ENCODE peak calls at places on chromosomes 6 and 20, in four cellular contexts. X is endodermal cell, M is colonic mucosa, J is SJSA1. B is an unnamed sample.
A peak's percentile ranks its signal among the peaks of the same experiment; 100 is the strongest.

GRCh38 chr6:166277021-166277420 is 31.2 kb downstream of the PRR18 start:
- DNase-seq in M (no peak), J (no peak), X (no peak), B (no peak)

GRCh38 chr20:11521831-11522230 is 395.9 kb upstream of the BTBD3 start:
- DNase-seq in J (no peak), M (no peak), X (no peak), B (no peak)

GRCh38 chr6:148435386-148435785 is 92.7 kb downstream of the SASH1 start:
- DNase-seq in J (no peak), X (no peak), M (no peak), B (peak; percentile 49)

GRCh38 chr6:7471171-7471570 is 70.3 kb upstream of the DSP start:
- DNase-seq in X (no peak), J (no peak), M (no peak), B (no peak)

GRCh38 chr20:5168582-5169396 is 42.0 kb downstream of the CDS2 start:
- DNase-seq in M (no peak), J (peak; percentile 16), X (peak; percentile 86), B (peak; percentile 69)

GRCh38 chr6:8387942-8388437 is 47.4 kb downstream of the SLC35B3 start:
- DNase-seq in M (no peak), X (no peak), J (no peak), B (no peak)

GRCh38 chr20:5085380-5085779 is 34.4 kb downstream of the PCNA start:
- DNase-seq in X (no peak), M (no peak), J (no peak), B (peak; percentile 67)

GRCh38 chr20:842547-842940 is 9.0 kb downstream of the FAM110A start:
- DNase-seq in X (no peak), M (no peak), J (no peak), B (no peak)

GRCh38 chr6:77561768-77562314 is 91.0 kb upstream of the MEI4 start:
- DNase-seq in X (no peak), M (peak; percentile 38), J (no peak), B (no peak)

GRCh38 chr6:4320860-4321259 is 185.5 kb upstream of the ECI2 start:
- DNase-seq in M (no peak), X (no peak), J (peak; percentile 71), B (no peak)

GRCh38 chr20:63895886-63896135 is 885 bp downstream of the DNAJC5 start:
- DNase-seq in X (no peak), J (no peak), M (no peak), B (no peak)

GRCh38 chr20:33388268-33388667 is 13.1 kb downstream of the CDK5RAP1 start:
- DNase-seq in M (no peak), J (no peak), X (no peak), B (no peak)

GRCh38 chr20:59772931-59773913 is 160.2 kb downstream of the SYCP2 start:
- DNase-seq in M (peak; percentile 53), X (peak; percentile 34), J (no peak), B (peak; percentile 72)

GRCh38 chr6:161094904-161095440 is 103.4 kb downstream of the MAP3K4 start:
- DNase-seq in X (no peak), M (no peak), J (no peak), B (no peak)

GRCh38 chr6:42431877-42432276 is 19.8 kb downstream of the TRERF1 start:
- DNase-seq in M (no peak), X (no peak), J (no peak), B (no peak)

GRCh38 chr20:1188347-1188746 is 3.6 kb upstream of the TMEM74B start:
- DNase-seq in X (no peak), M (no peak), J (no peak), B (no peak)

GRCh38 chr20:25738198-25738597 is 41.5 kb upstream of the ZNF337 start:
- DNase-seq in X (no peak), M (no peak), J (no peak), B (no peak)

GRCh38 chr6:149840345-149841075 is 23.6 kb downstream of the LRP11 start:
- DNase-seq in X (peak; percentile 94), M (peak; percentile 84), J (peak; percentile 84), B (peak; percentile 78)

GRCh38 chr6:134117409-134117808 is 65.0 kb upstream of the SLC2A12 start:
- DNase-seq in J (no peak), M (no peak), X (no peak), B (no peak)

GRCh38 chr20:63380346-63380870 is 19.3 kb upstream of the CHRNA4 start:
- DNase-seq in M (no peak), X (no peak), J (no peak), B (no peak)

GRCh38 chr6:33123732-33124524 is 48.1 kb downstream of the HLA-DPB1 start:
- DNase-seq in X (peak; percentile 72), J (peak; percentile 14), M (no peak), B (no peak)

GRCh38 chr6:123770247-123770949 is 33.3 kb upstream of the NKAIN2 start:
- DNase-seq in M (no peak), X (no peak), J (no peak), B (no peak)

GRCh38 chr6:7897461-7898192 is 13.0 kb downstream of the TXNDC5 start:
- DNase-seq in M (no peak), J (no peak), X (no peak), B (no peak)

GRCh38 chr20:5809495-5809894 is 59.3 kb downstream of the SHLD1 start:
- DNase-seq in M (no peak), X (no peak), J (no peak), B (no peak)

GRCh38 chr20:11726021-11726420 is 191.7 kb upstream of the BTBD3 start:
- DNase-seq in J (no peak), X (no peak), M (no peak), B (no peak)

GRCh38 chr6:35419431-35419830 is 32.7 kb upstream of the FANCE start:
- DNase-seq in J (peak; percentile 72), X (peak; percentile 54), M (no peak), B (no peak)

GRCh38 chr6:26284537-26285142 is 80.4 kb upstream of the BTN3A2 start:
- DNase-seq in M (peak; percentile 63), J (peak; percentile 73), X (peak; percentile 80), B (peak; percentile 58)

GRCh38 chr6:129890164-129890563 is 29.0 kb upstream of the TMEM244 start:
- DNase-seq in X (no peak), J (peak; percentile 51), M (no peak), B (no peak)

GRCh38 chr6:7152467-7152866 is 44.7 kb downstream of the RREB1 start:
- DNase-seq in J (no peak), M (no peak), X (peak; percentile 48), B (no peak)

GRCh38 chr20:4829494-4830211 is 107.9 kb downstream of the PRND start:
- DNase-seq in X (no peak), M (no peak), J (no peak), B (no peak)

DNA sequence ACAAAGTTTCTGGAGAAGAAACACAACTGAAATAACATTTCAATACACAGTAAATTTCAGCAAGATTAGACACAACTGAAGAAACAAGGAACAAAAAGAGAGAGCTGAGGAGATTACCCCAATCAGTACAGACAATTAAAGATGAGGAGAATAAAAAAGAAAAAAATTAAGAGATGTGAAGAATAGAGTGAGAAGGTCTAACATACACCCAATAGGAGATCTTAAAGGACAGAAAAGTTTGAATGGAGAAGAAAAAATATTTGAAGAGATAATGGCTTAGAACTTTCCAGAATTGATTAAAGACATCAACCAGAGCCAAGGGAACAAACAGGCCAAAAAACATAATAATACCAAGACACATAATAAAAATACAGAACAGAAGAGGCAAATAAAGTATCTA is 116.4 kb downstream of the HUS1B start:
- DNase-seq in X (no peak), J (no peak), M (no peak), B (no peak)
- H3K36me3 ChIP-seq in X (peaks cover 43% of the 10 kb centered on the region), J (peaks cover 51% of the 10 kb centered on the region), M (no peaks in the 10 kb centered on the region), B (peaks cover 34% of the 10 kb centered on the region)

GRCh38 chr6:83867527-83868161 is 8.2 kb downstream of the CYB5R4 start:
- DNase-seq in X (peak; percentile 47), J (peak; percentile 27), M (peak; percentile 32), B (no peak)
- H3K36me3 ChIP-seq in X (peaks cover 46% of the 10 kb centered on the region), J (peaks cover 25% of the 10 kb centered on the region), M (no peaks in the 10 kb centered on the region), B (no peaks in the 10 kb centered on the region)

GRCh38 chr20:57037689-57038088 is 228.8 kb downstream of the BMP7 start:
- DNase-seq in M (no peak), X (no peak), J (no peak), B (no peak)

GRCh38 chr20:57040924-57041323 is 225.5 kb downstream of the BMP7 start:
- DNase-seq in X (no peak), J (no peak), M (peak; percentile 23), B (no peak)

GRCh38 chr20:57040461-57040860 is 226.0 kb downstream of the BMP7 start:
- DNase-seq in J (no peak), X (no peak), M (no peak), B (no peak)

GRCh38 chr20:57043091-57043490 is 223.3 kb downstream of the BMP7 start:
- DNase-seq in X (no peak), J (no peak), M (no peak), B (no peak)

GRCh38 chr20:57038608-57039440 is 227.6 kb downstream of the BMP7 start:
- DNase-seq in M (no peak), J (no peak), X (no peak), B (no peak)
- H3K36me3 ChIP-seq in M (no peaks in the 10 kb centered on the region), J (no peaks in the 10 kb centered on the region), X (no peaks in the 10 kb centered on the region), B (no peaks in the 10 kb centered on the region)

GRCh38 chr20:36569847-36570429 is 3.5 kb upstream of the TGIF2 start:
- DNase-seq in M (no peak), X (peak; percentile 69), J (no peak), B (no peak)
- H3K36me3 ChIP-seq in M (no peaks in the 10 kb centered on the region), X (no peaks in the 10 kb centered on the region), J (peaks cover 4% of the 10 kb centered on the region), B (no peaks in the 10 kb centered on the region)

DNA sequence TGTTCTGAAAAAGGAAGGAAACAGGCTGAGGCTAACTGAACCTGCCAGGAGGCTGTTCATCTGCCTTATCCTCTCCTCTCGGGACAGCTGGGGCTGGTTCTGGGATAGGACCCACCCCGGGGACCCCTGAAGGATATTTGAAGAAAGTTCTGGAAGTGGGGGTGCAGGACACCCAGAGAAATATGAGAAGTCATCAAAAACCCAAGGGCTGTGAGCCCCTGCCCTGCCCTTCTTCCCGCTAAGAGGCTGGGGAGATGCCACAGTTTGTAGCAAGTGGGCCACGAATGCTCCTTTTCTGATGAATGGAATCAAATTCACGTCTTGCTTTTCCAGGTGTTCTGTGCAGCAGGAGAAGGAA is 37.9 kb downstream of the TMEM242 start:
- DNase-seq in M (no peak), J (no peak), X (peak; percentile 36), B (no peak)
- H3K36me3 ChIP-seq in M (no peaks in the 10 kb centered on the region), J (peaks cover 6% of the 10 kb centered on the region), X (no peaks in the 10 kb centered on the region), B (no peaks in the 10 kb centered on the region)

GRCh38 chr6:150930816-150931215 is 65.3 kb downstream of the MTHFD1L start:
- DNase-seq in M (no peak), X (no peak), J (no peak), B (no peak)

GRCh38 chr6:150932976-150933375 is 67.5 kb downstream of the MTHFD1L start:
- DNase-seq in M (no peak), J (no peak), X (no peak), B (no peak)

GRCh38 chr6:150928882-150929281 is 63.4 kb downstream of the MTHFD1L start:
- DNase-seq in X (peak; percentile 70), M (no peak), J (no peak), B (no peak)

GRCh38 chr6:150925655-150925928 is 60.1 kb downstream of the MTHFD1L start:
- DNase-seq in M (no peak), X (no peak), J (no peak), B (no peak)

DNA sequence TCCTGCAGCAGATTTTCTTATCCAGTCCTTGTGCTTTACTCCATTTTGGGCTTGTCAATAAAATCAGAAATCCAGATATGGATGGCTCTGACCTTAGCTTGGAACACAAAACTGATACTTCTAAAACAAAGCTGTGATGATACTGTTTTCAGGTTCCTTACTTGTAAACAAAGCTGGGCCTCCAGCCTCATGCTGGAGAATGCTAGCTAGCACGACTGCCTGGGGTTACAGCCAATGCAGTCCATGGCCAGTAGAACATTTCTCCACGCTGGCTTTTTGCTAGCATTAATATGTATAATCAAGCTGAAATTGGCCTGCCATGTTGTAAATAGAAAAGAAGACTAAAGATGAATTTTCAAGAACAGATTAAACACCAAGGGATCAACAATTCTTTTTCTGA is 63.9 kb downstream of the MTHFD1L start:
- DNase-seq in J (no peak), X (no peak), M (no peak), B (no peak)
- H3K36me3 ChIP-seq in J (peaks cover 54% of the 10 kb centered on the region), X (peaks cover 65% of the 10 kb centered on the region), M (no peaks in the 10 kb centered on the region), B (no peaks in the 10 kb centered on the region)

B was measured in upper lobe of left lung.